ENCODE peak calls at places on chromosome 3, in five cellular contexts. One of them, this sample, is unnamed.

GRCh38 chr3:108345492-108346205 is 49.3 kb downstream of the HHLA2 start:
- DNase-seq in stimulated activated CD4-positive, alpha-beta T cell treated with anti-CD3 and anti-CD28 coated beads, Interleukin-12 subunit alpha, Interleukin-12 subunit beta, amount 100 ng/mL, for 24 hours: no peak
- DNase-seq in GM20000: no peak
- DNase-seq in body of pancreas: peak
- DNase-seq in B cell: no peak
- DNase-seq in this sample: peak

GRCh38 chr3:131840151-131840797 is 194.5 kb downstream of the CPNE4 start:
- DNase-seq in stimulated activated CD4-positive, alpha-beta T cell treated with anti-CD3 and anti-CD28 coated beads, Interleukin-12 subunit alpha, Interleukin-12 subunit beta, amount 100 ng/mL, for 24 hours: no peak
- DNase-seq in GM20000: no peak
- DNase-seq in body of pancreas: no peak
- DNase-seq in B cell: no peak
- DNase-seq in this sample: no peak

GRCh38 chr3:190173426-190173825 is 52.7 kb upstream of the P3H2 start:
- DNase-seq in stimulated activated CD4-positive, alpha-beta T cell treated with anti-CD3 and anti-CD28 coated beads, Interleukin-12 subunit alpha, Interleukin-12 subunit beta, amount 100 ng/mL, for 24 hours: no peak
- DNase-seq in GM20000: no peak
- DNase-seq in body of pancreas: no peak
- DNase-seq in B cell: no peak
- DNase-seq in this sample: no peak

GRCh38 chr3:33318709-33319380 is 41.6 kb downstream of the FBXL2 start:
- DNase-seq in stimulated activated CD4-positive, alpha-beta T cell treated with anti-CD3 and anti-CD28 coated beads, Interleukin-12 subunit alpha, Interleukin-12 subunit beta, amount 100 ng/mL, for 24 hours: no peak
- DNase-seq in GM20000: no peak
- DNase-seq in body of pancreas: no peak
- DNase-seq in B cell: no peak
- DNase-seq in this sample: no peak

GRCh38 chr3:72520690-72521308 is 327.4 kb downstream of the SHQ1 start:
- DNase-seq in stimulated activated CD4-positive, alpha-beta T cell treated with anti-CD3 and anti-CD28 coated beads, Interleukin-12 subunit alpha, Interleukin-12 subunit beta, amount 100 ng/mL, for 24 hours: peak
- DNase-seq in GM20000: peak
- DNase-seq in body of pancreas: no peak
- DNase-seq in B cell: no peak
- DNase-seq in this sample: peak

GRCh38 chr3:124351430-124352142 is 359.7 kb upstream of the ROPN1 start:
- DNase-seq in stimulated activated CD4-positive, alpha-beta T cell treated with anti-CD3 and anti-CD28 coated beads, Interleukin-12 subunit alpha, Interleukin-12 subunit beta, amount 100 ng/mL, for 24 hours: no peak
- DNase-seq in GM20000: peak
- DNase-seq in body of pancreas: peak
- DNase-seq in B cell: no peak
- DNase-seq in this sample: peak

GRCh38 chr3:178308696-178309278 is 227.4 kb upstream of the KCNMB2 start:
- DNase-seq in stimulated activated CD4-positive, alpha-beta T cell treated with anti-CD3 and anti-CD28 coated beads, Interleukin-12 subunit alpha, Interleukin-12 subunit beta, amount 100 ng/mL, for 24 hours: no peak
- DNase-seq in GM20000: no peak
- DNase-seq in body of pancreas: no peak
- DNase-seq in B cell: no peak
- DNase-seq in this sample: no peak

GRCh38 chr3:29643034-29643425 is 362.2 kb downstream of the RBMS3 start:
- DNase-seq in stimulated activated CD4-positive, alpha-beta T cell treated with anti-CD3 and anti-CD28 coated beads, Interleukin-12 subunit alpha, Interleukin-12 subunit beta, amount 100 ng/mL, for 24 hours: no peak
- DNase-seq in GM20000: no peak
- DNase-seq in body of pancreas: no peak
- DNase-seq in B cell: no peak
- DNase-seq in this sample: peak

GRCh38 chr3:30607032-30607833 is 832 bp downstream of the TGFBR2 start:
- DNase-seq in stimulated activated CD4-positive, alpha-beta T cell treated with anti-CD3 and anti-CD28 coated beads, Interleukin-12 subunit alpha, Interleukin-12 subunit beta, amount 100 ng/mL, for 24 hours: peak
- DNase-seq in GM20000: peak
- DNase-seq in body of pancreas: peak
- DNase-seq in B cell: peak
- DNase-seq in this sample: peak

GRCh38 chr3:135229018-135229495 is 434.0 kb downstream of the EPHB1 start:
- DNase-seq in stimulated activated CD4-positive, alpha-beta T cell treated with anti-CD3 and anti-CD28 coated beads, Interleukin-12 subunit alpha, Interleukin-12 subunit beta, amount 100 ng/mL, for 24 hours: no peak
- DNase-seq in GM20000: no peak
- DNase-seq in body of pancreas: peak
- DNase-seq in B cell: no peak
- DNase-seq in this sample: peak

GRCh38 chr3:137163241-137163916 is 205.6 kb downstream of the IL20RB start:
- DNase-seq in stimulated activated CD4-positive, alpha-beta T cell treated with anti-CD3 and anti-CD28 coated beads, Interleukin-12 subunit alpha, Interleukin-12 subunit beta, amount 100 ng/mL, for 24 hours: no peak
- DNase-seq in GM20000: no peak
- DNase-seq in body of pancreas: peak
- DNase-seq in B cell: no peak
- DNase-seq in this sample: peak

GRCh38 chr3:67655364-67656121 is 1.1 kb upstream of the SUCLG2 start:
- DNase-seq in stimulated activated CD4-positive, alpha-beta T cell treated with anti-CD3 and anti-CD28 coated beads, Interleukin-12 subunit alpha, Interleukin-12 subunit beta, amount 100 ng/mL, for 24 hours: peak
- DNase-seq in GM20000: peak
- DNase-seq in body of pancreas: peak
- DNase-seq in B cell: no peak
- DNase-seq in this sample: no peak

GRCh38 chr3:37904614-37905047 is 43.0 kb downstream of the CTDSPL start:
- DNase-seq in stimulated activated CD4-positive, alpha-beta T cell treated with anti-CD3 and anti-CD28 coated beads, Interleukin-12 subunit alpha, Interleukin-12 subunit beta, amount 100 ng/mL, for 24 hours: no peak
- DNase-seq in GM20000: no peak
- DNase-seq in body of pancreas: no peak
- DNase-seq in B cell: no peak
- DNase-seq in this sample: peak

GRCh38 chr3:129549006-129549800 is 6.2 kb downstream of the H1-8 start:
- DNase-seq in stimulated activated CD4-positive, alpha-beta T cell treated with anti-CD3 and anti-CD28 coated beads, Interleukin-12 subunit alpha, Interleukin-12 subunit beta, amount 100 ng/mL, for 24 hours: no peak
- DNase-seq in GM20000: no peak
- DNase-seq in body of pancreas: no peak
- DNase-seq in B cell: no peak
- DNase-seq in this sample: no peak

GRCh38 chr3:184259878-184260570 is 1.3 kb downstream of the CAMK2N2 start:
- DNase-seq in stimulated activated CD4-positive, alpha-beta T cell treated with anti-CD3 and anti-CD28 coated beads, Interleukin-12 subunit alpha, Interleukin-12 subunit beta, amount 100 ng/mL, for 24 hours: no peak
- DNase-seq in GM20000: peak
- DNase-seq in body of pancreas: peak
- DNase-seq in B cell: peak
- DNase-seq in this sample: peak